ENCODE peak calls at places on chromosome 22, in six cellular contexts. O, G, Q, B, X and C are unnamed samples.

GRCh38 chr22:23242473-23243001 is 62.2 kb downstream of the BCR start:
- DNase-seq in O (peak; percentile 29), G (no peak), Q (no peak), B (no peak), X (peak; percentile 46), C (no peak)

GRCh38 chr22:29870574-29870973 is 12.4 kb upstream of the MTMR3 start:
- DNase-seq in O (no peak), G (peak; percentile 41), Q (no peak), B (no peak), X (no peak), C (no peak)

GRCh38 chr22:22865311-22866072 is 22.1 kb upstream of the IGLL5 start:
- DNase-seq in O (no peak), G (no peak), Q (no peak), B (no peak), X (no peak), C (no peak)

GRCh38 chr22:49108636-49109315 is 718.9 kb downstream of the BRD1 start:
- DNase-seq in O (no peak), G (no peak), Q (no peak), B (no peak), X (no peak), C (no peak)

GRCh38 chr22:20125201-20126174 is 6.1 kb upstream of the ZDHHC8 start:
- DNase-seq in O (no peak), G (no peak), Q (no peak), B (no peak), X (no peak), C (no peak)

GRCh38 chr22:35634015-35634414 is 14.2 kb upstream of the APOL6 start:
- DNase-seq in O (no peak), G (no peak), Q (no peak), B (no peak), X (no peak), C (no peak)

GRCh38 chr22:36002084-36002483 is 26.5 kb downstream of the RBFOX2 start:
- DNase-seq in O (no peak), G (no peak), Q (no peak), B (no peak), X (no peak), C (no peak)

GRCh38 chr22:22728382-22728781 is 84.0 kb downstream of the GGTLC2 start:
- DNase-seq in O (no peak), G (peak; percentile 4), Q (no peak), B (no peak), X (no peak), C (no peak)

GRCh38 chr22:42912049-42912448 is 55.0 kb upstream of the ARFGAP3 start:
- DNase-seq in O (no peak), G (no peak), Q (no peak), B (no peak), X (no peak), C (no peak)

GRCh38 chr22:28980326-28980725 is 81.3 kb downstream of the C22orf31 start:
- DNase-seq in O (no peak), G (no peak), Q (no peak), B (no peak), X (no peak), C (no peak)

GRCh38 chr22:29308148-29308790 is 1.8 kb downstream of the GAS2L1 start:
- DNase-seq in O (no peak), G (no peak), Q (peak; percentile 50), B (no peak), X (no peak), C (no peak)

GRCh38 chr22:49951986-49952896 is 8.3 kb upstream of the PIM3 start:
- DNase-seq in O (no peak), G (peak; percentile 26), Q (no peak), B (no peak), X (peak; percentile 81), C (no peak)

GRCh38 chr22:36636916-36637315 is 66.6 kb downstream of the CACNG2 start:
- DNase-seq in O (no peak), G (no peak), Q (no peak), B (no peak), X (no peak), C (peak; percentile 50)

GRCh38 chr22:30435674-30436126 is 10.1 kb downstream of the MTFP1 start:
- DNase-seq in O (no peak), G (no peak), Q (no peak), B (peak; percentile 35), X (no peak), C (no peak)

GRCh38 chr22:17706451-17706900 is 67.8 kb downstream of the BID start:
- DNase-seq in O (no peak), G (peak; percentile 86), Q (no peak), B (peak; percentile 64), X (peak; percentile 93), C (no peak)

GRCh38 chr22:38462960-38463784 is 4.7 kb upstream of the KDELR3 start:
- DNase-seq in O (peak; percentile 60), G (no peak), Q (peak; percentile 75), B (peak; percentile 35), X (no peak), C (peak; percentile 74)

GRCh38 chr22:50698546-50698945 is 25.9 kb downstream of the SHANK3 start:
- DNase-seq in O (no peak), G (no peak), Q (peak; percentile 36), B (no peak), X (no peak), C (peak; percentile 52)

GRCh38 chr22:32531955-32532818 is 57.6 kb downstream of the FBXO7 start:
- DNase-seq in O (peak; percentile 19), G (peak; percentile 36), Q (peak; percentile 92), B (peak; percentile 58), X (peak; percentile 93), C (peak; percentile 31)

GRCh38 chr22:29048822-29049654 is 12.6 kb downstream of the C22orf31 start:
- DNase-seq in O (no peak), G (no peak), Q (no peak), B (no peak), X (no peak), C (no peak)

GRCh38 chr22:43085658-43086606 is 3.3 kb downstream of the TTLL1 start:
- DNase-seq in O (no peak), G (no peak), Q (peak; percentile 53), B (peak; percentile 46), X (no peak), C (no peak)

GRCh38 chr22:42080287-42080686 is 787 bp downstream of the SMDT1 start:
- DNase-seq in O (no peak), G (no peak), Q (no peak), B (peak; percentile 55), X (peak; percentile 53), C (no peak)

GRCh38 chr22:27474711-27475547 is 326.6 kb downstream of the MN1 start:
- DNase-seq in O (no peak), G (peak; percentile 94), Q (no peak), B (no peak), X (peak; percentile 94), C (peak; percentile 8)

GRCh38 chr22:40463017-40463631 is 92.7 kb downstream of the SGSM3 start:
- DNase-seq in O (no peak), G (no peak), Q (no peak), B (peak; percentile 28), X (no peak), C (no peak)

GRCh38 chr22:36546932-36547331 is 18.0 kb upstream of the EIF3D start:
- DNase-seq in O (no peak), G (peak; percentile 52), Q (no peak), B (no peak), X (peak; percentile 92), C (no peak)

DNA sequence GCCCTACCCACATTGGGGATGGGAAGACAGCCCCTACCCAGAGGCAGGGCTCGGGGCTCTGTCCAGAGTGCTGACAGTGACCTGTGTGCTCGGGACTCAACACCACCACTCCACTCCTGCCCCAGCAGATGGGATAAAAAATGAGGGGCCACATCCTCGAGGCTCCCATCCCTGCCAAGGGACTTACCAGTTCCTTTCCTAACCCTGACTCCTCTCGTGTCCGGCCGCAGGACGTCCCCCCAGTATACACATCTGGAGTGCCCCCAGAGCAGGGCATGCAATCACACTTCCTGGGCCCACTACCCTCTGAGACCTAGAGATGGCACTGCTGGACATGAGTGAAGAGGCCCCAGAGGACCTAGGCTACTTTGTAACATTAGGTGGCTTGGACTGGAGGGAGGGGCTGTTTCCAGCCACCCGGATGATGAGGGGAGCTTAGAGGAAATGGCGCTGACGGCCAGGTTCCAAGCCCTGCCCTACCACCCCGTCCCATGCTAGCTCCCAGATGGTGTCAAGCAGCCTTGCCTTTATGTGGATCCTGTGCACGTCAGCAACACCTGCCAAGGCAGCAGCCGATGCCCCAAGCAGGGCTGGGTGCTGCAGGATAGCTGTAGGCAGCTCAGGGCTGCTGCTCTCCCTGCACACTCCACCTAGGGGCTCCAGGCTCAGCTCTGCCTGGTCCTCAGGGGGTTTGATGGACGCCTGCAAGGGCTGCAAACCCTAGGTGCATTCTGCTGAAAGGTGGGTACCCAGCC is 86.6 kb downstream of the DGCR2 start:
- DNase-seq in O (no peak), G (no peak), Q (no peak), B (no peak), X (no peak), C (no peak)
- TF ChIP-seq CTCF in O (peak; percentile 5), G (peak; percentile 20), Q (no peak), B (no peak), X (no peak), C (no peak)

DNA sequence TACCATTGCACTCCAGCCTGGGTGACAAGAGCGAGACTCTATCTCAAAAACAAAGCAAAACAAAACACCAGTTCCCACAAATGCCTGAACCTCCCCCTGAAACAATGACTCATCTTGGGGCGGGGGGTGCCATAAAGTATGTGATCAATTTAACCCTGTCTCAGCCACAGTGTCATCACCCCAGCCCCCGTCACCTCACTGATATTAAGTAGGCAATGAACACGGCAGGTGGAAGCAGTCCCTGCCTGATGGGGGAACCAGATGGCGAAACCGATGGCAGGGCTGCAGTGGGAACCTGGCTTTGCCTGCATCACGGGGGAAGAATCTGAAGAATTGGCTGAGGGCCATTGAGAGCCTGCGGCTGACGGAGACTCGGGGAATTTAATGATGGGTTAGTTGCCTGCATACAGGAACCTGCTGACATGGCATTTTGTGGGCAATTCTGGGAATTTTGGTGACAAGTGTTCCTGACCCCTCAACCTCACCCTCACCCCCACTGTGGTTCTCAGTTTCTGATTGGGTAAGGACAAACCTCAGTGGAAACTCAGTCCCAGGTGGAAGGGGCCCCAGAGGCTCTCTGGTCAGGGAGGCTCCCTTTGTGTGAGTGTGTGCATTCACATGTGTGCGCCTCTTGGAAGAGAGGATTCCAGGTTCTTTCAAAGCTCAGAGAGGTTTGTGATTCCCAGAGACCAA is 39.1 kb upstream of the SHISAL1 start:
- DNase-seq in O (no peak), G (peak; percentile 76), Q (no peak), B (no peak), X (peak; percentile 95), C (peak; percentile 63)
- TF ChIP-seq CTCF in O (no peak), G (no peak), Q (no peak), B (no peak), X (no peak), C (no peak)

GRCh38 chr22:46752286-46752685 is 10.2 kb upstream of the TBC1D22A start:
- DNase-seq in O (no peak), G (no peak), Q (no peak), B (no peak), X (no peak), C (no peak)
- TF ChIP-seq CTCF in O (no peak), G (no peak), Q (no peak), B (no peak), X (no peak), C (no peak)

GRCh38 chr22:18985761-18986160 is 49.7 kb upstream of the PRODH start:
- DNase-seq in O (no peak), G (no peak), Q (no peak), B (no peak), X (no peak), C (no peak)

GRCh38 chr22:18990355-18991137 is 54.5 kb upstream of the PRODH start:
- DNase-seq in O (no peak), G (no peak), Q (no peak), B (no peak), X (no peak), C (no peak)

GRCh38 chr22:18984564-18984963 is 48.5 kb upstream of the PRODH start:
- DNase-seq in O (no peak), G (no peak), Q (no peak), B (no peak), X (no peak), C (no peak)

GRCh38 chr22:18988958-18989357 is 52.9 kb upstream of the PRODH start:
- DNase-seq in O (no peak), G (no peak), Q (no peak), B (no peak), X (no peak), C (no peak)

GRCh38 chr22:18987765-18988164 is 51.7 kb upstream of the PRODH start:
- DNase-seq in O (no peak), G (peak; percentile 26), Q (no peak), B (peak; percentile 31), X (no peak), C (no peak)
- TF ChIP-seq CTCF in O (peak; percentile 39), G (peak; percentile 35), Q (no peak), B (no peak), X (peak; percentile 25), C (no peak)